ENCODE peak calls at places on chromosomes 16 and 17, in eight cellular contexts. I, F, Q, D, P, E, L and A are unnamed samples.

GRCh38 chr17:55931448-55931847 is 180.6 kb downstream of the PCTP start:
- DNase-seq in L (no peak), D (no peak), P (no peak), Q (no peak), I (no peak), F (no peak), E (no peak), A (no peak)

GRCh38 chr17:62657664-62658063 is 30.2 kb downstream of the MRC2 start:
- DNase-seq in F (no peak), Q (no peak), L (no peak), E (no peak), I (no peak), P (no peak), D (no peak), A (no peak)

GRCh38 chr16:15427648-15428239 is 6.6 kb upstream of the BMERB1 start:
- DNase-seq in P (peak), Q (peak), E (peak), L (no peak), F (peak), D (peak), I (peak), A (peak)

GRCh38 chr17:75059369-75060345 is 12.6 kb downstream of the KCTD2 start:
- DNase-seq in I (no peak), Q (peak), E (no peak), F (no peak), D (peak), P (peak), L (no peak), A (no peak)

GRCh38 chr17:10683853-10684252 is 13.5 kb downstream of the SCO1 start:
- DNase-seq in I (no peak), D (peak), Q (peak), F (peak), P (no peak), L (no peak), E (no peak), A (no peak)

GRCh38 chr16:69501956-69502457 is 63.8 kb upstream of the NFAT5 start:
- DNase-seq in E (no peak), I (no peak), Q (peak), L (no peak), F (peak), D (peak), P (no peak), A (no peak)

GRCh38 chr17:17313350-17313991 is 10.3 kb downstream of the NT5M start:
- DNase-seq in E (peak), L (no peak), Q (peak), P (peak), F (peak), I (peak), D (peak), A (peak)

GRCh38 chr17:47201168-47201567 is 8.0 kb upstream of the MYL4 start:
- DNase-seq in I (no peak), F (no peak), L (no peak), Q (no peak), E (no peak), D (no peak), P (no peak), A (no peak)

GRCh38 chr17:33124871-33125551 is 133.4 kb downstream of the SPACA3 start:
- DNase-seq in E (no peak), F (no peak), L (no peak), Q (no peak), D (no peak), I (no peak), P (no peak), A (no peak)

GRCh38 chr16:14350081-14350480 is 279.0 kb downstream of the MRTFB start:
- DNase-seq in D (no peak), Q (no peak), I (no peak), F (no peak), E (no peak), P (no peak), L (no peak), A (no peak)

GRCh38 chr16:67825119-67825518 is 17.0 kb upstream of the THAP11 start:
- DNase-seq in D (no peak), L (no peak), P (no peak), I (no peak), Q (no peak), E (no peak), F (no peak), A (no peak)

GRCh38 chr17:4806420-4806769 is 557 bp upstream of the PLD2 start:
- DNase-seq in D (no peak), L (no peak), E (no peak), F (no peak), P (peak), I (no peak), Q (peak), A (no peak)

GRCh38 chr17:78873519-78874340 is 29.3 kb downstream of the CEP295NL start:
- DNase-seq in I (no peak), E (no peak), F (no peak), P (no peak), L (no peak), D (no peak), Q (peak), A (no peak)

GRCh38 chr16:3444032-3444388 is 530 bp downstream of the NAA60 start:
- DNase-seq in P (no peak), F (no peak), L (peak), Q (peak), D (peak), E (no peak), I (no peak), A (peak)

GRCh38 chr17:36949461-36949927 is 740 bp downstream of the AATF start:
- DNase-seq in P (peak), Q (peak), F (no peak), D (no peak), E (no peak), L (no peak), I (no peak), A (no peak)

GRCh38 chr16:72202014-72202413 is 30.1 kb upstream of the PMFBP1 start:
- DNase-seq in F (no peak), E (no peak), P (no peak), I (no peak), D (no peak), Q (no peak), L (no peak), A (no peak)

GRCh38 chr17:27654654-27655524 is 23.9 kb downstream of the LGALS9 start:
- DNase-seq in Q (peak), D (peak), E (peak), F (peak), L (peak), I (peak), P (peak), A (peak)

GRCh38 chr17:82246365-82247174 is 17.7 kb downstream of the SLC16A3 start:
- DNase-seq in L (no peak), E (no peak), P (peak), I (no peak), D (peak), F (no peak), Q (peak), A (no peak)

GRCh38 chr17:62720126-62720850 is 87.8 kb downstream of the MARCHF10 start:
- DNase-seq in I (no peak), F (peak), D (no peak), Q (no peak), E (no peak), P (no peak), L (no peak), A (no peak)

GRCh38 chr16:74563828-74564263 is 43.1 kb downstream of the GLG1 start:
- DNase-seq in F (no peak), E (peak), L (no peak), P (no peak), D (peak), Q (peak), I (no peak), A (no peak)

GRCh38 chr17:56009795-56010715 is 143.2 kb upstream of the ANKFN1 start:
- DNase-seq in L (peak), P (no peak), Q (no peak), I (no peak), D (no peak), E (no peak), F (no peak), A (no peak)

GRCh38 chr16:11256657-11257130 is 690 bp upstream of the SOCS1 start:
- DNase-seq in D (peak), L (no peak), Q (peak), E (peak), F (no peak), I (peak), P (peak), A (peak)

GRCh38 chr17:33512113-33512512 is 219.0 kb upstream of the ASIC2 start:
- DNase-seq in F (no peak), L (no peak), E (no peak), Q (no peak), D (no peak), P (no peak), I (no peak), A (no peak)

GRCh38 chr16:20729141-20729540 is 12.5 kb downstream of the THUMPD1 start:
- DNase-seq in D (no peak), F (no peak), Q (no peak), L (no peak), E (no peak), I (no peak), P (no peak), A (no peak)

GRCh38 chr17:36609498-36609862 is 8.1 kb downstream of the MRM1 start:
- DNase-seq in Q (no peak), E (no peak), P (no peak), D (no peak), I (no peak), F (no peak), L (no peak), A (no peak)

GRCh38 chr16:57694556-57695377 is at the start of gene DRC7:
- DNase-seq in Q (peak), E (peak), L (peak), I (no peak), D (peak), P (peak), F (peak), A (no peak)

GRCh38 chr17:21551081-21551881 is 141.0 kb upstream of the KCNJ18 start:
- DNase-seq in E (peak), D (peak), F (peak), P (peak), L (peak), I (peak), Q (peak), A (peak)

GRCh38 chr17:44308320-44308818 is at the start of gene RUNDC3A:
- DNase-seq in L (peak), F (peak), Q (peak), I (peak), D (peak), E (peak), P (peak), A (peak)